ENCODE peak calls at places on chromosomes 11 and 22, in nine cellular contexts. H, B, P, I, W, S, Y, E and T are unnamed samples.

GRCh38 chr11:19891050-19891449 is 178.4 kb downstream of the NAV2 start:
- DNase-seq in H (no peak), B (no peak), P (no peak), I (no peak), W (no peak), S (no peak), Y (no peak), E (no peak), T (peak)

GRCh38 chr11:120562806-120563425 is 51.4 kb downstream of the GRIK4 start:
- DNase-seq in H (no peak), B (no peak), P (no peak), I (no peak), W (no peak), S (no peak), Y (no peak), E (no peak), T (no peak)

GRCh38 chr11:396511-396947 is 2.5 kb downstream of the PKP3 start:
- DNase-seq in H (no peak), B (no peak), P (no peak), I (no peak), W (no peak), S (no peak), Y (peak), E (peak), T (peak)

GRCh38 chr11:107859459-107860239 is 1.1 kb upstream of the SLC35F2 start:
- DNase-seq in H (peak), B (peak), P (peak), I (no peak), W (no peak), S (peak), Y (peak), E (peak), T (no peak)

GRCh38 chr11:45577755-45578154 is 87.7 kb downstream of the CHST1 start:
- DNase-seq in H (no peak), B (no peak), P (no peak), I (no peak), W (no peak), S (no peak), Y (no peak), E (no peak), T (no peak)

GRCh38 chr11:9821008-9821752 is 157.3 kb downstream of the SWAP70 start:
- DNase-seq in H (no peak), B (no peak), P (no peak), I (no peak), W (no peak), S (no peak), Y (peak), E (no peak), T (peak)

GRCh38 chr22:19759994-19760651 is 455 bp upstream of the TBX1 start:
- DNase-seq in H (no peak), B (peak), P (no peak), I (no peak), W (no peak), S (no peak), Y (peak), E (no peak), T (no peak)

GRCh38 chr22:19679476-19680099 is 34.7 kb upstream of the SEPTIN5 start:
- DNase-seq in H (peak), B (peak), P (peak), I (no peak), W (no peak), S (peak), Y (peak), E (peak), T (no peak)

GRCh38 chr22:37303821-37304274 is 21.5 kb downstream of the CYTH4 start:
- DNase-seq in H (no peak), B (no peak), P (no peak), I (no peak), W (peak), S (no peak), Y (peak), E (peak), T (peak)

GRCh38 chr11:101456812-101457211 is 127.0 kb downstream of the TRPC6 start:
- DNase-seq in H (no peak), B (no peak), P (no peak), I (no peak), W (no peak), S (peak), Y (peak), E (no peak), T (no peak)

GRCh38 chr11:83845797-83846196 is 559.6 kb upstream of the CCDC90B start:
- DNase-seq in H (no peak), B (no peak), P (no peak), I (no peak), W (no peak), S (no peak), Y (no peak), E (no peak), T (no peak)

GRCh38 chr22:31753634-31754471 is at the start of gene DEPDC5:
- DNase-seq in H (peak), B (peak), P (peak), I (peak), W (peak), S (peak), Y (peak), E (peak), T (peak)
- TF ChIP-seq CTCF in H (peak), B (no peak), P (no peak), I (peak), W (no peak), S (no peak), Y (no peak), E (no peak), T (no peak)

GRCh38 chr11:70540196-70540595 is 141.9 kb downstream of the CTTN start:
- DNase-seq in H (no peak), B (peak), P (no peak), I (peak), W (no peak), S (no peak), Y (no peak), E (peak), T (no peak)
- TF ChIP-seq CTCF in H (no peak), B (no peak), P (no peak), I (no peak), W (no peak), S (no peak), Y (no peak), E (no peak), T (no peak)

GRCh38 chr11:131674051-131674755 is 303.8 kb downstream of the NTM start:
- DNase-seq in H (peak), B (peak), P (peak), I (peak), W (peak), S (peak), Y (peak), E (peak), T (peak)

GRCh38 chr11:131670876-131671275 is 300.5 kb downstream of the NTM start:
- DNase-seq in H (no peak), B (no peak), P (no peak), I (no peak), W (no peak), S (no peak), Y (no peak), E (no peak), T (no peak)

GRCh38 chr11:131671764-131672163 is 301.3 kb downstream of the NTM start:
- DNase-seq in H (no peak), B (peak), P (no peak), I (no peak), W (no peak), S (no peak), Y (no peak), E (no peak), T (no peak)

GRCh38 chr11:131671320-131671719 is 300.9 kb downstream of the NTM start:
- DNase-seq in H (no peak), B (no peak), P (no peak), I (no peak), W (no peak), S (no peak), Y (no peak), E (no peak), T (no peak)

DNA sequence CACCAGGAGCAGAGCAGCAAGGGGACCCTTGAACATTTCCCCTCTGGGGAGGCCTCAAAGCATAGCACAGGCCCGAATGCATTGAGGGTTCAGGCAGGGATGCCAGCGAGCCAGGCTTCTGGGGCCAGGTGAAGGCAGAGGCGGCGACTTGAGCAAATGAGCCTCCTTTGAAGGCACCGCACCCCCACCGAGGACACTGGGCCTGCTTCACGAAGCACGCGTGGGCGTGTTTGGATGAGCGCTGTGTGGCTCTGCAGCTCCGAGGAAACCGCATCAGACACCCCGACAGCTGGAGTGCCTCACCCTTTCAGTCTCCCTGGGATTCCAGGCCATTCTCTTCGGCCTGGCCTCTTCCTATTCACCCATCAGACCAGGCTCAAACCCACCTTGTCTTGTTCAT is 301.8 kb downstream of the NTM start:
- DNase-seq in H (no peak), B (peak), P (no peak), I (peak), W (peak), S (no peak), Y (no peak), E (no peak), T (no peak)
- TF ChIP-seq CTCF in H (no peak), B (no peak), P (no peak), I (no peak), W (no peak), S (no peak), Y (no peak), E (no peak), T (no peak)

DNA sequence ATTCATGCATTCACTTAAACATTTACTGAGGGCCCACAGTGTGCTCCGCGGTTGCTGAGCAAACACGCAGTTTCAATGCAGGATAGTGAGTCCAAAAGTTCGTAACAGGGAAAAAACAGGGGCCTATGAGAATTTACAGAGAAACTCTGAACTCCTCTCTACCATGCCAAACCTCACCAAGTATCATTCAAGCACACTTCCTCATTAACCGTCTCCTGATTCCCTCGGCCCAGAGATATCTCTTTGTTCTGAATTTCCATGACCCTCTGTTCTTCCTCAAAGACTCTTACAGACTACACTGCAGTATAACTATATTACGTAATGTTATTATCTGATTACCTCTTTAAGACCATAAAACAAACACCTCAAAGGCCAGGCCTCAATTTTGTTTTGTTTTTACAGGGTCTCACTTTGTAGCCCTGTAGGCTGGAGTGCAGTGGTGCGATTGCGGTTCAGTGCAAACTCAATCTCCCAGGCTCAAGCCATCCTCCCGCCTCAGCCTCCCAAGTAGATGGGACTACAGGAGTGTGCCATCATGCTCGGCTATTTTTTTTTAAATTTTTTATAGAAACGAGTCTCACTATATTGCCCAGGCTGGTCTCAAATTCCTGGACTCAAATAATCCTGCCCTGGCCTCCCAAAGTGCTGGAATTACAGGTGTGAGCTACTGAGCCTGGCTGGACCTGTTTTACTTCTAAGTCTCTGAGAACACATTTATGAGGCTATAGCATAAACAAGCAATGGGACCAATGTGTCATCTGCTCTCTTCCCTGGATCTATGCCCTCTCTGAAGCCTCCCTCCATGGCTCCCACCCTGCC is 3.6 kb downstream of the HPS4 start:
- DNase-seq in H (no peak), B (no peak), P (no peak), I (no peak), W (no peak), S (peak), Y (no peak), E (no peak), T (no peak)
- TF ChIP-seq CTCF in H (no peak), B (no peak), P (no peak), I (no peak), W (no peak), S (no peak), Y (no peak), E (no peak), T (no peak)

GRCh38 chr22:32864596-32864995 is 63.1 kb downstream of the TIMP3 start:
- DNase-seq in H (no peak), B (no peak), P (no peak), I (no peak), W (no peak), S (no peak), Y (no peak), E (no peak), T (no peak)
- TF ChIP-seq CTCF in H (no peak), B (no peak), P (no peak), I (no peak), W (no peak), S (no peak), Y (no peak), E (no peak), T (no peak)

GRCh38 chr11:27487706-27488105 is 15.1 kb upstream of the LGR4 start:
- DNase-seq in H (no peak), B (no peak), P (no peak), I (no peak), W (no peak), S (no peak), Y (no peak), E (no peak), T (no peak)

GRCh38 chr11:27489092-27489491 is 16.5 kb upstream of the LGR4 start:
- DNase-seq in H (no peak), B (no peak), P (no peak), I (no peak), W (no peak), S (no peak), Y (no peak), E (no peak), T (no peak)

GRCh38 chr11:27482793-27483192 is 10.2 kb upstream of the LGR4 start:
- DNase-seq in H (no peak), B (no peak), P (no peak), I (no peak), W (no peak), S (no peak), Y (no peak), E (no peak), T (no peak)

GRCh38 chr11:27481992-27482391 is 9.4 kb upstream of the LGR4 start:
- DNase-seq in H (no peak), B (no peak), P (no peak), I (no peak), W (no peak), S (no peak), Y (no peak), E (no peak), T (no peak)

DNA sequence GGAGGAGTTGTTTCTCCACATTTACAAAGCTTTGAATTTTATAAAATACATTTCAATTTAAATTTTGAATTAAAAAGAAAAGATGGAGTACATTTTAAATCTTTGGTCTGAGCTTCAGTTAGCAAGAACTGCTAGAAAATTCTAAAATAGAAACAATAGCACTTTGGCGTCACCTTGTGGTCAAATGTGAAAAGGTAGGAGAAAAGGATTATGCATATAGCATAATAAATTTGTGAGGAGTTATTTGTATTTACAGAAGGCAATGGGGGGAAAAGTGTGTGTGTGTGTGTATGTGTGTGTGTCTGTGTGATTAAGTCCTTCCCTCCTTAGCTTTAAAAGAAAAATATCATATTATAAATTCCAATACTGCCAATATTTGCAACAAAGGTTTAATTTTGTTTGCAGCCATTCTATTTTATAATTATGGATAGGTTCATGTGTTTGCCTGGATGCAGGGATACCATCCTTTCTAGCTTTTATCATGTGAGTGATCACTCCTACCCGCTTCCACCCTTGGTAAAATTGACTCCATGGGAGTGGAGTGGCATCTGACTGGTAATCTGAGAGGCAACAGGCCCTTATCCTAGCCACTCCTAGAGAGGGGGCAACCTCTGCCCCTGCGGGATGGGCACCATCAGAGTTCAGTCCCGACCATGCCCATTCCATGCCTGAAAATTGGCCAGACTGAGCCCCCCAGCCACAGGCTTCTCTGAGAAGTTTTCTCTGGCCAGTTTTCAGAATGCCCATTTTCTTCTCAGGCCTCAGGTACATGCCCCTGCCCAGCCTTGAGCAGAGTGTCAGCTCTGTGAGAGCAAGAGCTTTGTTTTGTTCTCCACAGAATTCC is 13.6 kb upstream of the LGR4 start:
- DNase-seq in H (no peak), B (no peak), P (no peak), I (no peak), W (no peak), S (peak), Y (peak), E (no peak), T (peak)
- TF ChIP-seq CTCF in H (peak), B (peak), P (peak), I (peak), W (peak), S (peak), Y (peak), E (peak), T (peak)